ENCODE peak calls at places on chromosome 4, in eight cellular contexts. K, Q, D, Z, P, L, W and M are unnamed samples.

GRCh38 chr4:25677943-25678342 is 22.3 kb downstream of the SLC34A2 start:
- DNase-seq in D (no peak), K (no peak), W (no peak), Q (no peak), Z (no peak), P (no peak), L (no peak), M (no peak)

GRCh38 chr4:74451214-74451661 is 6.3 kb downstream of the AREG start:
- DNase-seq in Z (no peak), P (no peak), W (peak; percentile 17), D (no peak), K (no peak), Q (no peak), L (peak; percentile 70), M (no peak)

GRCh38 chr4:84673475-84674230 is 90.7 kb downstream of the CDS1 start:
- DNase-seq in Z (no peak), W (no peak), D (no peak), Q (no peak), P (no peak), L (peak; percentile 93), K (no peak), M (peak; percentile 63)

GRCh38 chr4:140309124-140309870 is 64.1 kb upstream of the SCOC start:
- DNase-seq in L (peak; percentile 75), D (no peak), Q (no peak), K (peak; percentile 47), W (no peak), P (no peak), Z (no peak), M (no peak)

GRCh38 chr4:24352112-24352511 is 232.2 kb downstream of the DHX15 start:
- DNase-seq in K (no peak), Z (no peak), Q (no peak), W (no peak), P (no peak), D (no peak), L (no peak), M (no peak)

GRCh38 chr4:67288964-67289363 is 256.3 kb downstream of the CENPC start:
- DNase-seq in Z (no peak), P (no peak), D (no peak), L (peak; percentile 1), W (peak; percentile 68), Q (no peak), K (peak; percentile 57), M (no peak)

GRCh38 chr4:144645621-144646522 is at the start of gene HHIP:
- DNase-seq in W (peak; percentile 91), K (peak; percentile 53), L (peak; percentile 78), Z (peak; percentile 25), Q (peak; percentile 55), D (peak; percentile 50), P (peak; percentile 81), M (no peak)

GRCh38 chr4:8762356-8762755 is 109.3 kb downstream of the HMX1 start:
- DNase-seq in Q (no peak), Z (no peak), P (no peak), K (no peak), L (no peak), D (no peak), W (no peak), M (no peak)

GRCh38 chr4:159780196-159780922 is 677.5 kb downstream of the RAPGEF2 start:
- DNase-seq in W (no peak), L (no peak), Q (no peak), Z (no peak), D (no peak), P (no peak), K (no peak), M (no peak)

GRCh38 chr4:159776915-159777314 is 674.0 kb downstream of the RAPGEF2 start:
- DNase-seq in W (no peak), P (no peak), L (no peak), Q (no peak), K (no peak), Z (no peak), D (no peak), M (no peak)

GRCh38 chr4:159777689-159778088 is 674.8 kb downstream of the RAPGEF2 start:
- DNase-seq in D (no peak), K (no peak), Q (no peak), W (no peak), Z (no peak), L (no peak), P (no peak), M (no peak)

GRCh38 chr4:159778298-159778697 is 675.4 kb downstream of the RAPGEF2 start:
- DNase-seq in W (no peak), Z (no peak), Q (no peak), D (no peak), K (no peak), P (no peak), L (no peak), M (no peak)

GRCh38 chr4:159779716-159780115 is 676.8 kb downstream of the RAPGEF2 start:
- DNase-seq in P (no peak), L (peak; percentile 54), K (no peak), W (no peak), Q (no peak), Z (no peak), D (no peak), M (no peak)
- H3K27ac ChIP-seq in P (no peak overlapping the region), L (no peak overlapping the region), K (no peak overlapping the region), W (no peak overlapping the region), Q (no peak overlapping the region), Z (no peak overlapping the region), D (no peak overlapping the region), M (no peak overlapping the region)

GRCh38 chr4:165382640-165383039 is 3.8 kb downstream of the CPE start:
- DNase-seq in W (no peak), L (no peak), P (no peak), K (no peak), Z (no peak), D (no peak), Q (no peak), M (no peak)

GRCh38 chr4:165384608-165385007 is 5.8 kb downstream of the CPE start:
- DNase-seq in D (no peak), Z (no peak), Q (no peak), P (no peak), L (peak; percentile 56), K (no peak), W (peak; percentile 21), M (no peak)

GRCh38 chr4:165383757-165384156 is 4.9 kb downstream of the CPE start:
- DNase-seq in L (peak; percentile 60), D (no peak), P (no peak), K (no peak), Q (no peak), W (no peak), Z (no peak), M (no peak)

GRCh38 chr4:165385124-165385523 is 6.3 kb downstream of the CPE start:
- DNase-seq in D (no peak), L (no peak), P (no peak), Z (no peak), Q (peak; percentile 13), K (no peak), W (no peak), M (no peak)

GRCh38 chr4:165384186-165384585 is 5.4 kb downstream of the CPE start:
- DNase-seq in Q (no peak), L (no peak), Z (no peak), W (no peak), D (no peak), K (no peak), P (no peak), M (no peak)
- H3K27ac ChIP-seq in Q (no peak overlapping the region), L (no peak overlapping the region), Z (no peak overlapping the region), W (no peak overlapping the region), D (peak overlapping the region; percentile 51), K (no peak overlapping the region), P (no peak overlapping the region), M (no peak overlapping the region)

GRCh38 chr4:183097251-183098079 is 1.6 kb upstream of the WWC2 start:
- DNase-seq in W (no peak), D (peak; percentile 37), Z (peak; percentile 11), P (peak; percentile 43), K (peak; percentile 65), L (no peak), Q (no peak), M (no peak)
- H3K27ac ChIP-seq in W (peak overlapping the region; percentile 85), D (peak overlapping the region; percentile 98), Z (peak overlapping the region; percentile 92), P (peak overlapping the region; percentile 62), K (no peak overlapping the region), L (peak overlapping the region; percentile 94), Q (peak overlapping the region; percentile 59), M (peak overlapping the region; percentile 78)

GRCh38 chr4:71259911-71260331 is 78.9 kb upstream of the SLC4A4 start:
- DNase-seq in W (no peak), P (no peak), Q (no peak), D (no peak), L (no peak), K (no peak), Z (no peak), M (no peak)

GRCh38 chr4:71259305-71259704 is 79.5 kb upstream of the SLC4A4 start:
- DNase-seq in Q (peak; percentile 16), Z (no peak), D (no peak), L (no peak), P (no peak), K (no peak), W (no peak), M (no peak)

GRCh38 chr4:71261001-71261400 is 77.8 kb upstream of the SLC4A4 start:
- DNase-seq in K (no peak), Q (no peak), W (no peak), D (no peak), P (no peak), Z (no peak), L (no peak), M (no peak)

GRCh38 chr4:71261633-71262121 is 77.1 kb upstream of the SLC4A4 start:
- DNase-seq in K (no peak), W (no peak), D (no peak), Z (no peak), L (peak; percentile 59), Q (no peak), P (no peak), M (no peak)

DNA sequence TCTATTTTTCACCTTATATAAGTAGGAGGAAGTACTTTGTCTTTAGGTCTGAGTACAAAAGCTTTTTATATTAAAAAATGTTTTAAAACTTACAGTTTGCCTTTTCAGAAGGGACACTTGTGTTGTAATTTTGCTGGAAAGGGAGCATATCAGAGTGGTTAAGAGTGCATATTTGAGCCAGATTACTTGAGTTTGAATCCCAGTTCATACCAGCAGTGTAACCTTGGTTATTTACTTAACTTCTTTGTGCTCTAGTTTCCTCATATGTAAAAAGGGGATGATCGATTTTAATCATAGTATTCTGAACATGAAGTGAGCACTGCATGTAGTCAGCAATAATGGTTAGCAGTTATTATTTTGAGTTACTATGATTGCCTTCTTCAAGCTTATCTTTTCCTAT is 78.3 kb upstream of the SLC4A4 start:
- DNase-seq in D (no peak), L (no peak), P (no peak), W (no peak), Q (no peak), K (no peak), Z (no peak), M (no peak)
- H3K27ac ChIP-seq in D (no peak overlapping the region), L (no peak overlapping the region), P (no peak overlapping the region), W (no peak overlapping the region), Q (no peak overlapping the region), K (no peak overlapping the region), Z (no peak overlapping the region), M (no peak overlapping the region)

GRCh38 chr4:1055721-1056590 is 44.5 kb downstream of the FGFRL1 start:
- DNase-seq in Z (peak; percentile 63), W (peak; percentile 26), K (peak; percentile 70), D (no peak), P (peak; percentile 71), Q (no peak), L (peak; percentile 27), M (no peak)
- H3K27ac ChIP-seq in Z (no peak overlapping the region), W (no peak overlapping the region), K (no peak overlapping the region), D (no peak overlapping the region), P (no peak overlapping the region), Q (no peak overlapping the region), L (no peak overlapping the region), M (no peak overlapping the region)